ENCODE peak calls at places on chromosomes 6 and 20, in four cellular contexts. One of them, this sample, is unnamed.

GRCh38 chr6:89483111-89483720 is 50.3 kb downstream of the ANKRD6 start:
- DNase-seq in RWPE1: no peak
- DNase-seq in PC-3: no peak
- DNase-seq in pancreas: peak; percentile 30
- DNase-seq in this sample: no peak

GRCh38 chr6:148565321-148565926 is 181.4 kb upstream of the UST start:
- DNase-seq in RWPE1: no peak
- DNase-seq in PC-3: no peak
- DNase-seq in pancreas: no peak
- DNase-seq in this sample: no peak

GRCh38 chr6:43517503-43518357 is 841 bp downstream of the POLR1C start:
- DNase-seq in RWPE1: no peak
- DNase-seq in PC-3: no peak
- DNase-seq in pancreas: no peak
- DNase-seq in this sample: no peak

GRCh38 chr6:117605169-117605826 is 3.0 kb upstream of the GOPC start:
- DNase-seq in RWPE1: peak; percentile 68
- DNase-seq in PC-3: peak; percentile 69
- DNase-seq in pancreas: peak; percentile 36
- DNase-seq in this sample: peak; percentile 21

GRCh38 chr6:142155895-142156757 is 9.1 kb downstream of the VTA1 start:
- DNase-seq in RWPE1: peak; percentile 25
- DNase-seq in PC-3: peak; percentile 64
- DNase-seq in pancreas: no peak
- DNase-seq in this sample: no peak

GRCh38 chr20:61310954-61311353 is 58.9 kb downstream of the CDH4 start:
- DNase-seq in RWPE1: peak; percentile 43
- DNase-seq in PC-3: peak; percentile 8
- DNase-seq in pancreas: no peak
- DNase-seq in this sample: no peak

GRCh38 chr6:38833320-38833719 is 118.2 kb downstream of the DNAH8 start:
- DNase-seq in RWPE1: no peak
- DNase-seq in PC-3: no peak
- DNase-seq in pancreas: no peak
- DNase-seq in this sample: no peak

GRCh38 chr6:54876365-54876764 is 29.8 kb downstream of the FAM83B start:
- DNase-seq in RWPE1: no peak
- DNase-seq in PC-3: no peak
- DNase-seq in pancreas: no peak
- DNase-seq in this sample: no peak

GRCh38 chr6:141851063-141851462 is 281.7 kb upstream of the GJE1 start:
- DNase-seq in RWPE1: no peak
- DNase-seq in PC-3: no peak
- DNase-seq in pancreas: no peak
- DNase-seq in this sample: no peak

GRCh38 chr6:14371530-14371929 is 254.0 kb downstream of the CD83 start:
- DNase-seq in RWPE1: no peak
- DNase-seq in PC-3: no peak
- DNase-seq in pancreas: no peak
- DNase-seq in this sample: no peak

GRCh38 chr20:54133434-54134427 is 40.1 kb downstream of the CYP24A1 start:
- DNase-seq in RWPE1: no peak
- DNase-seq in PC-3: peak; percentile 91
- DNase-seq in pancreas: no peak
- DNase-seq in this sample: no peak

GRCh38 chr20:53668981-53669380 is 75.3 kb upstream of the ZNF217 start:
- DNase-seq in RWPE1: no peak
- DNase-seq in PC-3: no peak
- DNase-seq in pancreas: no peak
- DNase-seq in this sample: no peak

GRCh38 chr6:3325210-3325609 is 66.5 kb downstream of the PSMG4 start:
- DNase-seq in RWPE1: no peak
- DNase-seq in PC-3: peak; percentile 43
- DNase-seq in pancreas: no peak
- DNase-seq in this sample: no peak

GRCh38 chr6:10954590-10955010 is 67.7 kb downstream of the SYCP2L start:
- DNase-seq in RWPE1: peak; percentile 57
- DNase-seq in PC-3: peak; percentile 83
- DNase-seq in pancreas: peak; percentile 58
- DNase-seq in this sample: peak; percentile 28
- TF ChIP-seq CTCF in RWPE1: peak; percentile 74
- TF ChIP-seq CTCF in PC-3: peak; percentile 92
- TF ChIP-seq CTCF in pancreas: peak; percentile 70
- TF ChIP-seq CTCF in this sample: peak; percentile 82

GRCh38 chr20:49976542-49976941 is 6.2 kb upstream of the SNAI1 start:
- DNase-seq in RWPE1: no peak
- DNase-seq in PC-3: peak; percentile 89
- DNase-seq in pancreas: no peak
- DNase-seq in this sample: no peak

GRCh38 chr20:49978685-49979029 is 4.1 kb upstream of the SNAI1 start:
- DNase-seq in RWPE1: no peak
- DNase-seq in PC-3: no peak
- DNase-seq in pancreas: no peak
- DNase-seq in this sample: no peak

GRCh38 chr20:49980140-49981008 is 2.4 kb upstream of the SNAI1 start:
- DNase-seq in RWPE1: no peak
- DNase-seq in PC-3: no peak
- DNase-seq in pancreas: no peak
- DNase-seq in this sample: no peak

GRCh38 chr20:49981218-49982071 is 1.3 kb upstream of the SNAI1 start:
- DNase-seq in RWPE1: no peak
- DNase-seq in PC-3: no peak
- DNase-seq in pancreas: no peak
- DNase-seq in this sample: no peak

GRCh38 chr20:49979030-49979832 is 3.5 kb upstream of the SNAI1 start:
- DNase-seq in RWPE1: peak; percentile 86
- DNase-seq in PC-3: peak; percentile 83
- DNase-seq in pancreas: no peak
- DNase-seq in this sample: no peak
- TF ChIP-seq CTCF in RWPE1: peak; percentile 100
- TF ChIP-seq CTCF in PC-3: peak; percentile 100
- TF ChIP-seq CTCF in pancreas: peak; percentile 99
- TF ChIP-seq CTCF in this sample: peak; percentile 84

DNA sequence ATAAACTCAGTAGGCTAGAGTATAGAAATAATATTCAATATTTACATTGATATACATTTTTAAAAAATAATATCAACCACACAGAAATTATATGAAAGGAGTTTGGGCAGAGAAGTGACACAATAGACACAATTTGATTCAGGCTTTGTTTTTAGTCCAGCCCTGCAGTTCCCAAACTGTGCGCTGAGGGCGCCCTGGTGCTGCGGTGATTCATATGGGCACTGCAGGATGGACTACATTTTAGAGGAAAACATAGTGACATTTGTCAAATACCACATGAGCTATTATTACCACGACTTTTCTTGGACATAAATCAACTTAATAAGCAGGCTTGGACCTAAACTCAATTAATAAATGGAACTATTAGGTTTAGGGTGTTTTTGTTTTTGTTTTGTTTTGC is 364.3 kb upstream of the ID4 start:
- DNase-seq in RWPE1: no peak
- DNase-seq in PC-3: peak; percentile 49
- DNase-seq in pancreas: no peak
- DNase-seq in this sample: no peak
- TF ChIP-seq CTCF in RWPE1: no peak
- TF ChIP-seq CTCF in PC-3: peak; percentile 51
- TF ChIP-seq CTCF in pancreas: no peak
- TF ChIP-seq CTCF in this sample: peak; percentile 36

GRCh38 chr6:5767471-5767870 is 239.3 kb downstream of the NRN1 start:
- DNase-seq in RWPE1: no peak
- DNase-seq in PC-3: no peak
- DNase-seq in pancreas: no peak
- DNase-seq in this sample: no peak

GRCh38 chr6:5765141-5765760 is 241.5 kb downstream of the NRN1 start:
- DNase-seq in RWPE1: no peak
- DNase-seq in PC-3: no peak
- DNase-seq in pancreas: no peak
- DNase-seq in this sample: no peak

GRCh38 chr6:5763871-5764270 is 242.9 kb downstream of the NRN1 start:
- DNase-seq in RWPE1: no peak
- DNase-seq in PC-3: no peak
- DNase-seq in pancreas: no peak
- DNase-seq in this sample: no peak

GRCh38 chr6:5764401-5764955 is 242.2 kb downstream of the NRN1 start:
- DNase-seq in RWPE1: no peak
- DNase-seq in PC-3: no peak
- DNase-seq in pancreas: no peak
- DNase-seq in this sample: no peak

GRCh38 chr6:5766260-5766659 is 240.5 kb downstream of the NRN1 start:
- DNase-seq in RWPE1: no peak
- DNase-seq in PC-3: no peak
- DNase-seq in pancreas: no peak
- DNase-seq in this sample: no peak
- TF ChIP-seq CTCF in RWPE1: no peak
- TF ChIP-seq CTCF in PC-3: peak; percentile 49
- TF ChIP-seq CTCF in pancreas: no peak
- TF ChIP-seq CTCF in this sample: peak; percentile 37

DNA sequence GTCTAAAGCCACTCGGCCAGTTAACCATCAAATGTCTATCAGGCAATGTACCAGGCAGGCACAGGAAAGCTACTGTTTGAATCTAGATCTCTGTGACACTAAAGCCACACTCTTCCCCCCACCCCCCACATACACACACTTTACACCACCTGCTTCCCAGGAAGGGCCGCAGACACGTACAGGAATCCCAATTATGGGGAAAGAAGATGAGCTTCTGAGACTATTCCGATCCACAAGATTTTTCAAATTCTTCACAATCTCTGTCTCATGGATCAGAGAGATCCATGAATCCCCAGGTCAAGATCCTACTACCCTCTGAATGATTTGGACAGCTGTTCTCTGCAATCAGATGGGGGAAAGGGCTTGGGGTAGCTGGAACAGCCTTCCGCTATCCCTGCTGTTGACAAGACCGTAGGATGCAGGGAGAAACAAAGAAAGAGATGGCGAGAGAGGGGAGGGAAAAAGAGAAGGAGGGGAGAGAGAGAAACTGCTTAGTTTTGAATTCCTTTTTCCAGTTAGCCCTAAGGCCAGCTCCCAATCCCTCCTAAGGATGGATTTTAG is 25.4 kb upstream of the RIMS4 start:
- DNase-seq in RWPE1: no peak
- DNase-seq in PC-3: no peak
- DNase-seq in pancreas: no peak
- DNase-seq in this sample: no peak
- TF ChIP-seq CTCF in RWPE1: no peak
- TF ChIP-seq CTCF in PC-3: no peak
- TF ChIP-seq CTCF in pancreas: no peak
- TF ChIP-seq CTCF in this sample: no peak

GRCh38 chr20:23325107-23325506 is 25.5 kb upstream of the NXT1 start:
- DNase-seq in RWPE1: no peak
- DNase-seq in PC-3: no peak
- DNase-seq in pancreas: no peak
- DNase-seq in this sample: no peak

GRCh38 chr20:23316626-23317025 is 34.0 kb upstream of the NXT1 start:
- DNase-seq in RWPE1: no peak
- DNase-seq in PC-3: no peak
- DNase-seq in pancreas: no peak
- DNase-seq in this sample: no peak

GRCh38 chr20:23317081-23317480 is 33.5 kb upstream of the NXT1 start:
- DNase-seq in RWPE1: no peak
- DNase-seq in PC-3: no peak
- DNase-seq in pancreas: no peak
- DNase-seq in this sample: no peak

GRCh38 chr20:23318347-23318746 is 32.2 kb upstream of the NXT1 start:
- DNase-seq in RWPE1: no peak
- DNase-seq in PC-3: no peak
- DNase-seq in pancreas: no peak
- DNase-seq in this sample: no peak

DNA sequence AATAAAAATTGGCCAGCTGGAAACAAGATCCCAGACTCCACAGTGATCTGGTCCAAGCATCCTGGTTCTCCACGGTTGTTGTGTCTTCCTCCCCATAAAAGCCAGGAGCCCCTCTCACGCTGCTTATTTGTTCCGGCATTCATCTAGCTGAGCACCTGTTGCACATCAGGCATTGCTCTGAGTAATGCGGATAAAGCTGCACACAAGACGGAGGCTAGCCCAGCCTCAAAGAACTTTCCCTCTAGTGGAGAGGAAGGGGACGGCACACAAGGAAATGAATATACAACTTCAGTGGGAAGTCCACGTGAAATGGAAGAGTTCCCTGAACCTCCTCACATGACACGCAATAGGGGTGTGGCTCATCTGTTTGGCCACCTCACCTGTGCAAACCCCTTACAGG is 30.3 kb upstream of the NXT1 start:
- DNase-seq in RWPE1: peak; percentile 16
- DNase-seq in PC-3: peak; percentile 64
- DNase-seq in pancreas: no peak
- DNase-seq in this sample: no peak
- TF ChIP-seq CTCF in RWPE1: no peak
- TF ChIP-seq CTCF in PC-3: peak; percentile 73
- TF ChIP-seq CTCF in pancreas: no peak
- TF ChIP-seq CTCF in this sample: no peak

This sample was measured in D721Med.